ENCODE peak calls at places on chromosomes 11 and 22, in ten cellular contexts. T is endodermal cell; D is erythroblast; Z is cortex of kidney; E is NCI-H345; C is glomerular endothelial cell; V is hepatocyte; M is DMS153; R is activated CD8-positive, alpha-beta memory T cell treated with anti-CD3 and anti-CD28 coated beads, Interleukin-2, amount 10 ng/mL, durations not matched to agents 7 days and 5 days; Y is mesendoderm. U is an unnamed sample.

GRCh38 chr22:17775781-17776470 is 1.7 kb upstream of the BID start:
- DNase-seq in E (no peak), T (no peak), C (no peak), D (no peak), Z (no peak), M (no peak), Y (no peak), V (no peak), R (no peak), U (no peak)

GRCh38 chr11:102293873-102294601 is 23.2 kb upstream of the BIRC3 start:
- DNase-seq in Z (no peak), D (peak; percentile 13), R (no peak), M (peak; percentile 18), V (peak; percentile 63), E (peak; percentile 25), T (no peak), Y (peak; percentile 53), C (no peak), U (no peak)

GRCh38 chr11:111582881-111583280 is 19.4 kb upstream of the SIK2 start:
- DNase-seq in Y (no peak), Z (no peak), E (no peak), V (no peak), C (no peak), T (no peak), M (no peak), R (no peak), D (no peak), U (no peak)

GRCh38 chr22:17096095-17096494 is 11.3 kb downstream of the IL17RA start:
- DNase-seq in Z (no peak), R (no peak), Y (no peak), M (no peak), V (no peak), T (no peak), C (no peak), E (no peak), D (no peak), U (no peak)

GRCh38 chr11:102341844-102342318 is 5.1 kb upstream of the BIRC2 start:
- DNase-seq in Z (no peak), R (peak; percentile 82), M (peak; percentile 32), V (peak; percentile 87), T (peak; percentile 93), Y (peak; percentile 93), C (peak; percentile 75), D (peak; percentile 95), E (peak; percentile 75), U (peak; percentile 72)

GRCh38 chr11:2207773-2208621 is 36.4 kb upstream of the TH start:
- DNase-seq in E (no peak), C (no peak), M (no peak), Z (no peak), R (peak; percentile 36), Y (no peak), T (no peak), V (no peak), D (no peak), U (no peak)

GRCh38 chr11:68542617-68543016 is 82.1 kb downstream of the PPP6R3 start:
- DNase-seq in T (no peak), Y (peak; percentile 78), E (no peak), D (no peak), R (no peak), V (peak; percentile 64), C (no peak), M (no peak), Z (no peak), U (no peak)

GRCh38 chr11:124891390-124891861 is 6.2 kb downstream of the ROBO4 start:
- DNase-seq in Y (peak; percentile 67), T (peak; percentile 87), D (no peak), R (peak; percentile 34), E (no peak), C (no peak), V (no peak), Z (no peak), M (no peak), U (no peak)

GRCh38 chr22:29244785-29245625 is 22.8 kb downstream of the RHBDD3 start:
- DNase-seq in T (peak; percentile 61), Z (no peak), D (no peak), C (no peak), R (no peak), E (no peak), M (no peak), V (no peak), Y (no peak), U (no peak)

GRCh38 chr11:25068451-25068850 is 571.6 kb downstream of the LUZP2 start:
- DNase-seq in E (no peak), Z (no peak), R (no peak), M (no peak), D (no peak), Y (no peak), T (no peak), C (no peak), V (no peak), U (no peak)

GRCh38 chr22:50469377-50470305 is 5.2 kb downstream of the SBF1 start:
- DNase-seq in V (peak; percentile 65), Z (no peak), T (peak; percentile 87), R (peak; percentile 99), E (peak; percentile 85), M (peak; percentile 87), Y (peak; percentile 80), C (no peak), D (peak; percentile 37), U (peak; percentile 59)

GRCh38 chr11:65477271-65478029 is 21.4 kb upstream of the MALAT1 start:
- DNase-seq in Z (no peak), C (no peak), E (peak; percentile 94), T (peak; percentile 96), R (peak; percentile 94), D (peak; percentile 95), Y (peak; percentile 97), M (peak; percentile 93), V (peak; percentile 99), U (peak; percentile 91)

GRCh38 chr22:40177738-40178416 is at the start of gene TNRC6B:
- DNase-seq in E (peak; percentile 91), Z (no peak), C (peak; percentile 91), M (peak; percentile 98), R (peak; percentile 90), V (peak; percentile 96), D (peak; percentile 98), T (peak; percentile 90), Y (peak; percentile 100), U (peak; percentile 92)

GRCh38 chr11:3073029-3073435 is 15.8 kb upstream of the CARS1 start:
- DNase-seq in T (no peak), E (peak; percentile 11), M (no peak), Z (no peak), Y (no peak), D (no peak), V (no peak), R (no peak), C (peak; percentile 56), U (no peak)

GRCh38 chr11:8871283-8871775 is 39.7 kb upstream of the AKIP1 start:
- DNase-seq in E (peak; percentile 36), Y (peak; percentile 90), R (no peak), T (peak; percentile 86), M (no peak), D (no peak), C (no peak), V (peak; percentile 90), Z (no peak), U (peak; percentile 7)

GRCh38 chr11:13126430-13126829 is 117.3 kb downstream of the RASSF10 start:
- DNase-seq in D (no peak), E (peak; percentile 13), C (no peak), V (no peak), Z (no peak), Y (no peak), R (no peak), T (no peak), M (peak; percentile 94), U (peak; percentile 26)

GRCh38 chr11:65419773-65420481 is 2.7 kb upstream of the NEAT1 start:
- DNase-seq in E (peak; percentile 49), C (no peak), M (peak; percentile 79), D (peak; percentile 86), Y (peak; percentile 65), R (peak; percentile 79), T (peak; percentile 87), Z (no peak), V (peak; percentile 94), U (peak; percentile 94)

GRCh38 chr11:67539588-67539987 is 16.3 kb upstream of the CABP2 start:
- DNase-seq in R (no peak), E (no peak), T (no peak), V (no peak), Y (no peak), D (peak; percentile 20), Z (no peak), C (no peak), M (no peak), U (no peak)

GRCh38 chr11:111797145-111797581 is 31.0 kb upstream of the PPP2R1B start:
- DNase-seq in C (no peak), Y (no peak), Z (no peak), V (peak; percentile 47), M (no peak), T (no peak), E (no peak), D (peak; percentile 46), R (no peak), U (no peak)

GRCh38 chr11:12411806-12412727 is 34.7 kb downstream of the PARVA start:
- DNase-seq in R (no peak), Z (no peak), Y (peak; percentile 99), M (peak; percentile 28), C (peak; percentile 45), E (peak; percentile 42), T (peak; percentile 95), V (peak; percentile 83), D (peak; percentile 37), U (peak; percentile 18)

GRCh38 chr22:40178417-40179409 is 988 bp downstream of the TNRC6B start:
- DNase-seq in V (peak; percentile 54), D (peak; percentile 71), E (peak; percentile 27), T (peak; percentile 71), Z (no peak), R (peak; percentile 66), C (no peak), Y (peak; percentile 94), M (no peak), U (peak; percentile 13)

GRCh38 chr11:38296211-38296776 is 1698.3 kb upstream of the RAG2 start:
- DNase-seq in T (no peak), Z (no peak), M (no peak), Y (no peak), D (no peak), R (no peak), E (no peak), V (no peak), C (no peak), U (no peak)

GRCh38 chr11:122115520-122116343 is at the start of gene BLID:
- DNase-seq in V (peak; percentile 57), Z (no peak), M (no peak), D (peak; percentile 1), R (no peak), E (no peak), Y (peak; percentile 70), C (no peak), T (peak; percentile 89), U (no peak)

GRCh38 chr11:116610190-116610589 is 162.6 kb downstream of the BUD13 start:
- DNase-seq in E (peak; percentile 82), M (peak; percentile 39), R (no peak), C (no peak), Y (no peak), D (no peak), T (peak; percentile 33), Z (no peak), V (no peak), U (peak; percentile 73)

GRCh38 chr11:110797453-110797852 is 85.2 kb upstream of the ARHGAP20 start:
- DNase-seq in Z (no peak), R (no peak), E (no peak), M (no peak), D (no peak), T (no peak), Y (no peak), V (no peak), C (no peak), U (no peak)

GRCh38 chr11:84795698-84796097 is 831.4 kb downstream of the DLG2 start:
- DNase-seq in E (no peak), V (no peak), Z (no peak), C (no peak), D (no peak), M (no peak), R (no peak), T (no peak), Y (no peak), U (no peak)

GRCh38 chr22:21778705-21779363 is 43.2 kb upstream of the YPEL1 start:
- DNase-seq in R (no peak), D (no peak), M (no peak), C (no peak), T (no peak), Z (no peak), V (no peak), E (no peak), Y (peak; percentile 41), U (no peak)

GRCh38 chr22:46471901-46472721 is 65.3 kb downstream of the CELSR1 start:
- DNase-seq in T (no peak), V (peak; percentile 37), Y (no peak), E (no peak), C (no peak), D (no peak), M (no peak), R (no peak), Z (no peak), U (no peak)

U was measured in NCI-H510A treated with DMSO at 0.1 percent for 48 hours.